ENCODE peak calls at places on chromosomes 12 and 14, in six cellular contexts. F is progenitor cell of endocrine pancreas; J is activated CD4-positive, CD25-positive, alpha-beta regulatory T cell treated with anti-CD3 and anti-CD28 coated beads, Interleukin-2, amount 50 U/mL, for 72 hours; Q is KBM-7; W is EH; A is M059J. P is an unnamed sample.

GRCh38 chr12:6827437-6827894 is 741 bp upstream of the P3H3 start:
- DNase-seq in W (peak; percentile 87), Q (peak; percentile 88), F (no peak), A (peak; percentile 76), J (no peak), P (peak; percentile 83)

GRCh38 chr12:79344855-79345840 is 345.6 kb downstream of the PAWR start:
- DNase-seq in W (peak; percentile 33), F (peak; percentile 17), A (peak; percentile 48), J (no peak), Q (peak; percentile 40), P (peak; percentile 45)

GRCh38 chr12:66314278-66314677 is 12.0 kb downstream of the HELB start:
- DNase-seq in W (no peak), A (no peak), J (no peak), F (no peak), Q (no peak), P (no peak)

GRCh38 chr14:99735189-99736135 is 51.4 kb downstream of the CYP46A1 start:
- DNase-seq in A (no peak), Q (no peak), J (no peak), W (no peak), F (no peak), P (no peak)

GRCh38 chr14:105292810-105293711 is 7.7 kb downstream of the BRF1 start:
- DNase-seq in F (no peak), A (no peak), J (no peak), W (no peak), Q (no peak), P (no peak)

GRCh38 chr12:21607701-21608100 is 3.1 kb upstream of the GYS2 start:
- DNase-seq in W (peak; percentile 33), Q (peak; percentile 51), A (peak; percentile 3), J (no peak), F (no peak), P (peak; percentile 45)

GRCh38 chr14:31787377-31787776 is 226.2 kb downstream of the NUBPL start:
- DNase-seq in F (no peak), Q (no peak), W (peak; percentile 9), J (no peak), A (peak; percentile 5), P (peak; percentile 47)

GRCh38 chr14:75011356-75012097 is 8.8 kb downstream of the EIF2B2 start:
- DNase-seq in A (peak; percentile 78), W (peak; percentile 79), F (no peak), Q (no peak), J (no peak), P (peak; percentile 87)

P was measured in fibroblast of mammary gland.